ENCODE peak calls at places on chromosome 1, in five cellular contexts. A is substantia nigra, W is fibroblast of lung, T is caudate nucleus, D is Peyer's patch. L is an unnamed sample.

GRCh38 chr1:104195395-104195794 is 445.7 kb downstream of the AMY1C start:
- DNase-seq in D (no peak), T (no peak), A (no peak), W (peak), L (no peak)

GRCh38 chr1:182888736-182889531 is 49.8 kb downstream of the DHX9 start:
- DNase-seq in D (no peak), A (no peak), W (peak), T (no peak), L (no peak)

GRCh38 chr1:205450448-205450847 is 5.4 kb downstream of the BLACAT1 start:
- DNase-seq in D (no peak), T (no peak), A (no peak), W (no peak), L (no peak)

GRCh38 chr1:186102107-186102506 is 272.9 kb downstream of the TPR start:
- DNase-seq in W (no peak), A (no peak), D (no peak), T (no peak), L (no peak)

GRCh38 chr1:60090662-60091061 is 17.1 kb upstream of the C1orf87 start:
- DNase-seq in D (no peak), A (no peak), T (no peak), W (no peak), L (no peak)

GRCh38 chr1:13900583-13900982 is 200.6 kb downstream of the PRDM2 start:
- DNase-seq in A (no peak), T (no peak), W (no peak), D (no peak), L (no peak)

GRCh38 chr1:224498574-224499170 is 64.1 kb upstream of the WDR26 start:
- DNase-seq in W (peak), T (no peak), D (no peak), A (no peak), L (peak)

GRCh38 chr1:43660355-43660754 is 10.4 kb downstream of the KDM4A start:
- DNase-seq in A (no peak), D (no peak), W (no peak), T (no peak), L (no peak)

GRCh38 chr1:87888456-87888855 is 559.8 kb downstream of the LMO4 start:
- DNase-seq in T (no peak), D (no peak), W (peak), A (no peak), L (no peak)

GRCh38 chr1:241482761-241483250 is 36.7 kb downstream of the FH start:
- DNase-seq in D (no peak), T (no peak), W (peak), A (no peak), L (no peak)

GRCh38 chr1:155125946-155126493 is 1.7 kb upstream of the EFNA1 start:
- DNase-seq in D (peak), A (peak), W (peak), T (peak), L (peak)

GRCh38 chr1:183228650-183229220 is 42.7 kb downstream of the LAMC2 start:
- DNase-seq in D (no peak), A (no peak), T (no peak), W (no peak), L (no peak)

GRCh38 chr1:25917996-25918395 is 11.8 kb upstream of the STMN1 start:
- DNase-seq in D (no peak), W (peak), T (no peak), A (no peak), L (no peak)

GRCh38 chr1:205547932-205548827 is 43.7 kb downstream of the CDK18 start:
- DNase-seq in D (peak), W (no peak), A (no peak), T (no peak), L (peak)

GRCh38 chr1:25990702-25991395 is 7.0 kb downstream of the PAFAH2 start:
- DNase-seq in D (no peak), W (no peak), A (no peak), T (no peak), L (peak)

GRCh38 chr1:156815307-156815826 is 1.3 kb downstream of the SH2D2A start:
- DNase-seq in T (no peak), A (no peak), W (peak), D (no peak), L (peak)

GRCh38 chr1:117959364-117959763 is 29.8 kb downstream of the WDR3 start:
- DNase-seq in A (no peak), D (no peak), T (no peak), W (peak), L (no peak)

GRCh38 chr1:51316764-51317120 is 13.6 kb downstream of the TTC39A start:
- DNase-seq in W (peak), D (no peak), T (no peak), A (no peak), L (no peak)

GRCh38 chr1:27284425-27285287 is 37.3 kb upstream of the TMEM222 start:
- DNase-seq in A (no peak), D (peak), T (peak), W (peak), L (peak)

GRCh38 chr1:31006760-31007159 is 58.8 kb downstream of the PUM1 start:
- DNase-seq in A (no peak), W (no peak), T (no peak), D (no peak), L (no peak)

GRCh38 chr1:66944330-66945274 is 19.8 kb downstream of the MIER1 start:
- DNase-seq in D (no peak), T (no peak), W (peak), A (no peak), L (peak)

GRCh38 chr1:25245809-25246599 is 1.2 kb downstream of the RSRP1 start:
- DNase-seq in T (no peak), A (no peak), D (peak), W (peak), L (peak)

GRCh38 chr1:32878183-32878582 is 7.5 kb upstream of the FNDC5 start:
- DNase-seq in T (no peak), A (no peak), D (no peak), W (peak), L (peak)

GRCh38 chr1:77347646-77348045 is 65.8 kb downstream of the AK5 start:
- DNase-seq in A (no peak), W (peak), D (no peak), T (no peak), L (peak)

GRCh38 chr1:228848406-228848805 is 113.1 kb downstream of the RHOU start:
- DNase-seq in T (no peak), A (no peak), D (no peak), W (no peak), L (no peak)

GRCh38 chr1:112308716-112309115 is 87.3 kb upstream of the CTTNBP2NL start:
- DNase-seq in W (no peak), A (no peak), T (no peak), D (no peak), L (no peak)

GRCh38 chr1:171828794-171829193 is 12.5 kb upstream of the DNM3 start:
- DNase-seq in W (no peak), A (no peak), D (no peak), T (no peak), L (no peak)

GRCh38 chr1:51088474-51088873 is 13.6 kb upstream of the C1orf185 start:
- DNase-seq in W (no peak), T (no peak), A (no peak), D (no peak), L (no peak)

GRCh38 chr1:236112332-236112627 is 30.1 kb upstream of the GPR137B start:
- DNase-seq in W (no peak), A (no peak), T (no peak), D (no peak), L (no peak)
- H3K27ac ChIP-seq in W (no peak), A (no peak), T (no peak), D (no peak), L (no peak)

DNA sequence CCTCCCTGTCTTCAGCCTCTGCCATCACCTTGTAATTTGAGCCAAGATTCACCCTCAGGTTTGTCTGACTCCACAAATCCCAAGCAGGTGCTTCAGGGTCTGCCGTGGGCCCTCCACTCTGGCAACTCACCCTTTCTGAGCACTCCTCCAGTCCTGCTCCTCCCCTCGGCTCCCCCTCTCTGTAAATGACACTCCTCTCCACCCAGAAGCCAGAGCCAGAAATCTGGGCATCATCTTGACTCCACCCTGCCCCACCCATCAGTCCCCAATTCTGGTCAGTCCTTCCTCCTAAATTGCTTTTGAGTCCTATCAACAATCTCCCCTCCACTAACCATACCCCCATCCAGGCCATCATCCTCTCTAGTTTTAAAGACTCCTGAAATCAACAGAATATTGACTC is 40.5 kb downstream of the RCSD1 start:
- DNase-seq in W (no peak), D (no peak), A (no peak), T (no peak), L (no peak)
- H3K27ac ChIP-seq in W (no peak), D (no peak), A (no peak), T (no peak), L (no peak)

GRCh38 chr1:91993256-91993655 is 36.5 kb upstream of the EPHX4 start:
- DNase-seq in T (no peak), A (no peak), W (no peak), D (no peak), L (no peak)
- H3K27ac ChIP-seq in T (no peak), A (no peak), W (no peak), D (no peak), L (no peak)

DNA sequence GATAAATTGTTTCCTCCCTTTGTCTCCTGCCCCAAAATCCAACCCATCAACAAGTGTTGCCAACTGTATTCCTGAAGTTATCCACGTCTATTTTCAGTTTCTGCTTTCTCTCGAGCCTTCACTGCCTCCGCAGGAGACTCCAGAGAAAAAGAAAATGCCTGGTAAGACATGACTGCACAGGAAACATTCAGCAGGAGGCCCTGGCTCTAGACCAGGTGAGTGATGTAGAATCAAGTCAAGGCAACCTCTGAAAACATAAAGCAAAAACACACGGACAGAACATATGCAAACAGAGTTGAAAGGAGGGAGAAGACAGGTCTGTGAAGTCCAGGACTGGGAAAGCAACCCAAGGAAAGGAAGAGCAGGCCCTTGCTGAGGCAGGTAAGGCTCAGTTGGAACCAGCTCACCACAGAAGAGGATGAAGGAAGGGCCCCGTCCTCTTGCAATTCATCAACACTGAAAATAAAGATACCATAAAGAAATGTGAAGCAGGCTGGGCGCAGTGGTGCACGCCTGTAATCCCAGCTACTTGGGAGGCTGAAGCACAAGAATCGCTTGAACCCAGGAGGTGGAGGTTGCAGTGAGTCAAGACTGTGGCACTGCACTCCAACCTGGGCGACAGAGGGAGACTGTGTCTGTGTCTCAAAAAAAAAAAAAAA is 8.9 kb downstream of the NOL9 start:
- DNase-seq in W (peak), D (no peak), A (no peak), T (no peak), L (no peak)
- H3K27ac ChIP-seq in W (no peak), D (no peak), A (no peak), T (no peak), L (peak)

GRCh38 chr1:244336232-244336899 is 115.3 kb downstream of the ADSS2 start:
- DNase-seq in A (no peak), D (no peak), T (no peak), W (no peak), L (peak)
- H3K27ac ChIP-seq in A (no peak), D (no peak), T (no peak), W (no peak), L (no peak)

GRCh38 chr1:198657550-198658064 is 18.8 kb downstream of the PTPRC start:
- DNase-seq in D (no peak), A (no peak), T (no peak), W (peak), L (peak)
- H3K27ac ChIP-seq in D (peak), A (no peak), T (no peak), W (peak), L (peak)

GRCh38 chr1:70707214-70707613 is 296.1 kb downstream of the CTH start:
- DNase-seq in W (no peak), A (no peak), T (no peak), D (no peak), L (no peak)
- H3K27ac ChIP-seq in W (no peak), A (no peak), T (no peak), D (no peak), L (no peak)